ENCODE peak calls at places on chromosomes 7 and 10, in ten cellular contexts. One of them, this sample, is unnamed.
A peak's percentile ranks its signal among the peaks of the same experiment; 100 is the strongest.

GRCh38 chr7:50653116-50653854 is 88.1 kb upstream of the DDC start:
- DNase-seq in neural progenitor cell: no peak
- DNase-seq in left ventricle myocardium inferior: peak; percentile 70
- DNase-seq in colonic mucosa: no peak
- DNase-seq in psoas muscle: peak; percentile 73
- DNase-seq in PC-9: no peak
- DNase-seq in lower leg skin: peak; percentile 63
- DNase-seq in astrocyte of the cerebellum: no peak
- DNase-seq in suprapubic skin: peak; percentile 77
- DNase-seq in mesothelial cell of epicardium: no peak
- DNase-seq in this sample: no peak

GRCh38 chr7:5594616-5595544 is 171.2 kb upstream of the TNRC18 start:
- DNase-seq in neural progenitor cell: peak; percentile 90
- DNase-seq in left ventricle myocardium inferior: no peak
- DNase-seq in colonic mucosa: no peak
- DNase-seq in psoas muscle: no peak
- DNase-seq in PC-9: no peak
- DNase-seq in lower leg skin: no peak
- DNase-seq in astrocyte of the cerebellum: no peak
- DNase-seq in suprapubic skin: peak; percentile 77
- DNase-seq in mesothelial cell of epicardium: peak; percentile 68
- DNase-seq in this sample: no peak

GRCh38 chr10:6456067-6456466 is 124.0 kb downstream of the PRKCQ start:
- DNase-seq in neural progenitor cell: no peak
- DNase-seq in left ventricle myocardium inferior: no peak
- DNase-seq in colonic mucosa: no peak
- DNase-seq in psoas muscle: no peak
- DNase-seq in PC-9: no peak
- DNase-seq in lower leg skin: no peak
- DNase-seq in astrocyte of the cerebellum: no peak
- DNase-seq in suprapubic skin: no peak
- DNase-seq in mesothelial cell of epicardium: no peak
- DNase-seq in this sample: no peak

GRCh38 chr10:117543245-117543998 is 876 bp downstream of the EMX2 start:
- DNase-seq in neural progenitor cell: peak; percentile 86
- DNase-seq in left ventricle myocardium inferior: no peak
- DNase-seq in colonic mucosa: no peak
- DNase-seq in psoas muscle: no peak
- DNase-seq in PC-9: no peak
- DNase-seq in lower leg skin: peak; percentile 29
- DNase-seq in astrocyte of the cerebellum: no peak
- DNase-seq in suprapubic skin: peak; percentile 78
- DNase-seq in mesothelial cell of epicardium: peak; percentile 68
- DNase-seq in this sample: peak; percentile 80

GRCh38 chr7:36852931-36853330 is 128.6 kb upstream of the AOAH start:
- DNase-seq in neural progenitor cell: no peak
- DNase-seq in left ventricle myocardium inferior: no peak
- DNase-seq in colonic mucosa: no peak
- DNase-seq in psoas muscle: no peak
- DNase-seq in PC-9: no peak
- DNase-seq in lower leg skin: no peak
- DNase-seq in astrocyte of the cerebellum: no peak
- DNase-seq in suprapubic skin: no peak
- DNase-seq in mesothelial cell of epicardium: no peak
- DNase-seq in this sample: no peak

GRCh38 chr10:93481931-93482834 is at the start of gene MYOF:
- DNase-seq in neural progenitor cell: peak; percentile 72
- DNase-seq in left ventricle myocardium inferior: peak; percentile 33
- DNase-seq in colonic mucosa: peak; percentile 80
- DNase-seq in psoas muscle: peak; percentile 46
- DNase-seq in PC-9: peak; percentile 75
- DNase-seq in lower leg skin: peak; percentile 79
- DNase-seq in astrocyte of the cerebellum: peak; percentile 77
- DNase-seq in suprapubic skin: no peak
- DNase-seq in mesothelial cell of epicardium: peak; percentile 68
- DNase-seq in this sample: peak; percentile 67

GRCh38 chr10:22655312-22655973 is 58.9 kb downstream of the PIP4K2A start:
- DNase-seq in neural progenitor cell: no peak
- DNase-seq in left ventricle myocardium inferior: no peak
- DNase-seq in colonic mucosa: no peak
- DNase-seq in psoas muscle: no peak
- DNase-seq in PC-9: no peak
- DNase-seq in lower leg skin: no peak
- DNase-seq in astrocyte of the cerebellum: peak; percentile 22
- DNase-seq in suprapubic skin: no peak
- DNase-seq in mesothelial cell of epicardium: no peak
- DNase-seq in this sample: no peak

GRCh38 chr7:71511361-71511807 is 379.4 kb downstream of the GALNT17 start:
- DNase-seq in neural progenitor cell: peak; percentile 37
- DNase-seq in left ventricle myocardium inferior: no peak
- DNase-seq in colonic mucosa: no peak
- DNase-seq in psoas muscle: no peak
- DNase-seq in PC-9: no peak
- DNase-seq in lower leg skin: no peak
- DNase-seq in astrocyte of the cerebellum: no peak
- DNase-seq in suprapubic skin: no peak
- DNase-seq in mesothelial cell of epicardium: no peak
- DNase-seq in this sample: no peak

GRCh38 chr7:49852619-49853462 is 79.4 kb downstream of the VWC2 start:
- DNase-seq in neural progenitor cell: peak; percentile 77
- DNase-seq in left ventricle myocardium inferior: no peak
- DNase-seq in colonic mucosa: peak; percentile 35
- DNase-seq in psoas muscle: no peak
- DNase-seq in PC-9: peak; percentile 54
- DNase-seq in lower leg skin: peak; percentile 41
- DNase-seq in astrocyte of the cerebellum: peak; percentile 49
- DNase-seq in suprapubic skin: no peak
- DNase-seq in mesothelial cell of epicardium: peak; percentile 66
- DNase-seq in this sample: no peak

GRCh38 chr7:116377721-116378120 is 121.8 kb upstream of the CAV2 start:
- DNase-seq in neural progenitor cell: peak; percentile 72
- DNase-seq in left ventricle myocardium inferior: no peak
- DNase-seq in colonic mucosa: no peak
- DNase-seq in psoas muscle: no peak
- DNase-seq in PC-9: no peak
- DNase-seq in lower leg skin: no peak
- DNase-seq in astrocyte of the cerebellum: no peak
- DNase-seq in suprapubic skin: no peak
- DNase-seq in mesothelial cell of epicardium: no peak
- DNase-seq in this sample: no peak

GRCh38 chr7:34493752-34494151 is 164.3 kb upstream of the NPSR1 start:
- DNase-seq in neural progenitor cell: no peak
- DNase-seq in left ventricle myocardium inferior: no peak
- DNase-seq in colonic mucosa: no peak
- DNase-seq in psoas muscle: no peak
- DNase-seq in PC-9: no peak
- DNase-seq in lower leg skin: no peak
- DNase-seq in astrocyte of the cerebellum: no peak
- DNase-seq in suprapubic skin: no peak
- DNase-seq in mesothelial cell of epicardium: no peak
- DNase-seq in this sample: no peak

GRCh38 chr7:34501161-34501560 is 156.9 kb upstream of the NPSR1 start:
- DNase-seq in neural progenitor cell: no peak
- DNase-seq in left ventricle myocardium inferior: no peak
- DNase-seq in colonic mucosa: no peak
- DNase-seq in psoas muscle: no peak
- DNase-seq in PC-9: no peak
- DNase-seq in lower leg skin: no peak
- DNase-seq in astrocyte of the cerebellum: no peak
- DNase-seq in suprapubic skin: no peak
- DNase-seq in mesothelial cell of epicardium: no peak
- DNase-seq in this sample: no peak

GRCh38 chr7:34491899-34492298 is 166.1 kb upstream of the NPSR1 start:
- DNase-seq in neural progenitor cell: no peak
- DNase-seq in left ventricle myocardium inferior: no peak
- DNase-seq in colonic mucosa: no peak
- DNase-seq in psoas muscle: no peak
- DNase-seq in PC-9: no peak
- DNase-seq in lower leg skin: no peak
- DNase-seq in astrocyte of the cerebellum: no peak
- DNase-seq in suprapubic skin: no peak
- DNase-seq in mesothelial cell of epicardium: no peak
- DNase-seq in this sample: no peak

GRCh38 chr7:34497153-34497777 is 160.8 kb upstream of the NPSR1 start:
- DNase-seq in neural progenitor cell: peak; percentile 21
- DNase-seq in left ventricle myocardium inferior: no peak
- DNase-seq in colonic mucosa: no peak
- DNase-seq in psoas muscle: no peak
- DNase-seq in PC-9: no peak
- DNase-seq in lower leg skin: no peak
- DNase-seq in astrocyte of the cerebellum: no peak
- DNase-seq in suprapubic skin: no peak
- DNase-seq in mesothelial cell of epicardium: no peak
- DNase-seq in this sample: no peak
- TF ChIP-seq CTCF in neural progenitor cell: peak; percentile 62
- TF ChIP-seq CTCF in left ventricle myocardium inferior: peak; percentile 20
- TF ChIP-seq CTCF in colonic mucosa: no peak
- TF ChIP-seq CTCF in psoas muscle: no peak
- TF ChIP-seq CTCF in PC-9: peak; percentile 69
- TF ChIP-seq CTCF in lower leg skin: no peak
- TF ChIP-seq CTCF in astrocyte of the cerebellum: peak; percentile 37
- TF ChIP-seq CTCF in suprapubic skin: peak; percentile 15
- TF ChIP-seq CTCF in mesothelial cell of epicardium: peak; percentile 69
- TF ChIP-seq CTCF in this sample: peak; percentile 71

DNA sequence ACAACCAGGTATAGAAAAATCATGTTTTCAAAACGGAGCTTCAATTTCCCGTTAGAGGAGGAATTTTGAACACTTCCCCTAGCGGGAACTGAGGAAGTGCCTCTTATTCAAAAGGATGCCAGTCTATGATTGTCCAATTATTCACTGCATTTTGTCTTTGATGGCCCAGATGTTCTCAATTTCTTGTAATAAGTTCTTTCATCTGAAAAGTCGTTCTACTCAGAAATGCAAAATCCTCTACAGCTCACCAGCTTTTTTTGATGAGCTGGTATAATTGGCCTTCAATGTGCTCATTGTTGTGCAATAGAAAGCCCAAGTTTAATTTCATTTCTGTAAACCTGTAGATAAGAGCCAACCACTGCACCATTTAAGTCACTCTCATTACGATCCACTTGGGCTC is 978.8 kb upstream of the AUTS2 start:
- DNase-seq in neural progenitor cell: no peak
- DNase-seq in left ventricle myocardium inferior: no peak
- DNase-seq in colonic mucosa: no peak
- DNase-seq in psoas muscle: no peak
- DNase-seq in PC-9: no peak
- DNase-seq in lower leg skin: no peak
- DNase-seq in astrocyte of the cerebellum: no peak
- DNase-seq in suprapubic skin: no peak
- DNase-seq in mesothelial cell of epicardium: no peak
- DNase-seq in this sample: no peak
- TF ChIP-seq CTCF in neural progenitor cell: no peak
- TF ChIP-seq CTCF in left ventricle myocardium inferior: no peak
- TF ChIP-seq CTCF in colonic mucosa: no peak
- TF ChIP-seq CTCF in psoas muscle: no peak
- TF ChIP-seq CTCF in PC-9: no peak
- TF ChIP-seq CTCF in lower leg skin: no peak
- TF ChIP-seq CTCF in astrocyte of the cerebellum: no peak
- TF ChIP-seq CTCF in suprapubic skin: no peak
- TF ChIP-seq CTCF in mesothelial cell of epicardium: no peak
- TF ChIP-seq CTCF in this sample: no peak

GRCh38 chr7:41093141-41093540 is 609.7 kb downstream of the INHBA start:
- DNase-seq in neural progenitor cell: no peak
- DNase-seq in left ventricle myocardium inferior: no peak
- DNase-seq in colonic mucosa: no peak
- DNase-seq in psoas muscle: no peak
- DNase-seq in PC-9: no peak
- DNase-seq in lower leg skin: no peak
- DNase-seq in astrocyte of the cerebellum: no peak
- DNase-seq in suprapubic skin: no peak
- DNase-seq in mesothelial cell of epicardium: no peak
- DNase-seq in this sample: no peak
- TF ChIP-seq CTCF in neural progenitor cell: no peak
- TF ChIP-seq CTCF in left ventricle myocardium inferior: no peak
- TF ChIP-seq CTCF in colonic mucosa: no peak
- TF ChIP-seq CTCF in psoas muscle: no peak
- TF ChIP-seq CTCF in PC-9: no peak
- TF ChIP-seq CTCF in lower leg skin: no peak
- TF ChIP-seq CTCF in astrocyte of the cerebellum: no peak
- TF ChIP-seq CTCF in suprapubic skin: no peak
- TF ChIP-seq CTCF in mesothelial cell of epicardium: no peak
- TF ChIP-seq CTCF in this sample: no peak

GRCh38 chr7:155356323-155357105 is 58.8 kb downstream of the INSIG1 start:
- DNase-seq in neural progenitor cell: peak; percentile 76
- DNase-seq in left ventricle myocardium inferior: no peak
- DNase-seq in colonic mucosa: no peak
- DNase-seq in psoas muscle: no peak
- DNase-seq in PC-9: no peak
- DNase-seq in lower leg skin: no peak
- DNase-seq in astrocyte of the cerebellum: no peak
- DNase-seq in suprapubic skin: peak; percentile 8
- DNase-seq in mesothelial cell of epicardium: no peak
- DNase-seq in this sample: no peak
- TF ChIP-seq CTCF in neural progenitor cell: peak; percentile 71
- TF ChIP-seq CTCF in left ventricle myocardium inferior: no peak
- TF ChIP-seq CTCF in colonic mucosa: peak; percentile 19
- TF ChIP-seq CTCF in psoas muscle: no peak
- TF ChIP-seq CTCF in PC-9: peak; percentile 68
- TF ChIP-seq CTCF in lower leg skin: no peak
- TF ChIP-seq CTCF in astrocyte of the cerebellum: peak; percentile 18
- TF ChIP-seq CTCF in suprapubic skin: no peak
- TF ChIP-seq CTCF in mesothelial cell of epicardium: no peak
- TF ChIP-seq CTCF in this sample: peak; percentile 74

GRCh38 chr10:63504145-63504881 is 16.9 kb upstream of the REEP3 start:
- DNase-seq in neural progenitor cell: no peak
- DNase-seq in left ventricle myocardium inferior: no peak
- DNase-seq in colonic mucosa: no peak
- DNase-seq in psoas muscle: no peak
- DNase-seq in PC-9: peak; percentile 97
- DNase-seq in lower leg skin: no peak
- DNase-seq in astrocyte of the cerebellum: no peak
- DNase-seq in suprapubic skin: no peak
- DNase-seq in mesothelial cell of epicardium: no peak
- DNase-seq in this sample: no peak
- TF ChIP-seq CTCF in neural progenitor cell: no peak
- TF ChIP-seq CTCF in left ventricle myocardium inferior: no peak
- TF ChIP-seq CTCF in colonic mucosa: no peak
- TF ChIP-seq CTCF in psoas muscle: no peak
- TF ChIP-seq CTCF in PC-9: no peak
- TF ChIP-seq CTCF in lower leg skin: no peak
- TF ChIP-seq CTCF in astrocyte of the cerebellum: peak; percentile 18
- TF ChIP-seq CTCF in suprapubic skin: no peak
- TF ChIP-seq CTCF in mesothelial cell of epicardium: no peak
- TF ChIP-seq CTCF in this sample: no peak

GRCh38 chr10:112512294-112512693 is 65.3 kb downstream of the VTI1A start:
- DNase-seq in neural progenitor cell: no peak
- DNase-seq in left ventricle myocardium inferior: no peak
- DNase-seq in colonic mucosa: no peak
- DNase-seq in psoas muscle: no peak
- DNase-seq in PC-9: no peak
- DNase-seq in lower leg skin: no peak
- DNase-seq in astrocyte of the cerebellum: no peak
- DNase-seq in suprapubic skin: no peak
- DNase-seq in mesothelial cell of epicardium: no peak
- DNase-seq in this sample: no peak
- TF ChIP-seq CTCF in neural progenitor cell: no peak
- TF ChIP-seq CTCF in left ventricle myocardium inferior: no peak
- TF ChIP-seq CTCF in colonic mucosa: no peak
- TF ChIP-seq CTCF in psoas muscle: no peak
- TF ChIP-seq CTCF in PC-9: no peak
- TF ChIP-seq CTCF in lower leg skin: no peak
- TF ChIP-seq CTCF in astrocyte of the cerebellum: no peak
- TF ChIP-seq CTCF in suprapubic skin: no peak
- TF ChIP-seq CTCF in mesothelial cell of epicardium: no peak
- TF ChIP-seq CTCF in this sample: no peak

This sample was measured in type B pancreatic cell.